ENCODE peak calls at places on chromosome 12, in six cellular contexts. H, N, X, K, Q and J are unnamed samples.

GRCh38 chr12:93740721-93741120 is 63.5 kb downstream of the CRADD start:
- DNase-seq in H (no peak), N (no peak), X (no peak), K (no peak), Q (no peak), J (no peak)

GRCh38 chr12:128644664-128645296 is 179.0 kb downstream of the SLC15A4 start:
- DNase-seq in H (no peak), N (no peak), X (no peak), K (peak; percentile 19), Q (no peak), J (no peak)

GRCh38 chr12:122009741-122010140 is 11.9 kb upstream of the BCL7A start:
- DNase-seq in H (peak; percentile 49), N (no peak), X (no peak), K (no peak), Q (no peak), J (no peak)

GRCh38 chr12:120225852-120226640 is 25.1 kb upstream of the RPLP0 start:
- DNase-seq in H (no peak), N (no peak), X (no peak), K (peak; percentile 43), Q (no peak), J (no peak)

GRCh38 chr12:119372540-119372939 is 38.0 kb downstream of the CCDC60 start:
- DNase-seq in H (no peak), N (no peak), X (no peak), K (no peak), Q (no peak), J (no peak)

GRCh38 chr12:27521066-27521465 is 2.9 kb upstream of the PPFIBP1 start:
- DNase-seq in H (no peak), N (peak; percentile 62), X (no peak), K (no peak), Q (no peak), J (peak; percentile 61)

GRCh38 chr12:42744539-42745156 is 155.1 kb upstream of the PRICKLE1 start:
- DNase-seq in H (no peak), N (no peak), X (no peak), K (peak; percentile 49), Q (no peak), J (peak; percentile 52)

GRCh38 chr12:95191060-95191696 is 26.1 kb downstream of the FGD6 start:
- DNase-seq in H (no peak), N (no peak), X (no peak), K (no peak), Q (no peak), J (no peak)

GRCh38 chr12:68119724-68120211 is 39.8 kb downstream of the IFNG start:
- DNase-seq in H (no peak), N (no peak), X (peak; percentile 13), K (no peak), Q (peak; percentile 14), J (no peak)

GRCh38 chr12:113075137-113075683 is 18.7 kb downstream of the DTX1 start:
- DNase-seq in H (no peak), N (no peak), X (no peak), K (no peak), Q (no peak), J (no peak)

GRCh38 chr12:102571889-102572288 is 91.5 kb upstream of the IGF1 start:
- DNase-seq in H (no peak), N (no peak), X (no peak), K (no peak), Q (no peak), J (no peak)

DNA sequence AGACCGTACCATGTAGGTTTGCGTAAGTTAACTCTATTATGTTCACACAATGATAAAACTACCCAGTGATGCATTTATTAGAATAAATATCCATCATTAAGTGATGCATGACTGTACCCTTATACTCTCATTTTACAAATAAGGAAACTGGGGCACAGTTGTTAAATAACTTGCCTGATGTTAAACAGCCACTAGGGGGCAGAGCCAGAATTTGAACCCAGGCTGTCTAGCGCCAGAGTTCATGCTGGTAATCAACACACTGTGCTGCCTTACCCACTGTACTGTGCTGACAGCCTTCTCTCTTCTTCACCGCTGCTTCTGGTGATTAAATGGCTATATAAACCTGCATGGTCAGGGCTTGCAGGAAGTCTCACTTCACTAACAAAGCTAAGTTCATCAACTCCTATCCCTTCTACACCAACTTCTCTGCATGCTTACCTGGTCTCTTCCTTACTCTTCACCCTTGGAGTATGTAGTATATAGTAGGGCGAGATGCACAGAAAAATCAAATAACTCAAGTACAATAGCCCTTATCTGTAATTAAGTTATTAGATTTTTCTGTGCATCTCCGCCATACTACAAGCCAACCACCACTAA is 43.6 kb upstream of the APPL2 start:
- DNase-seq in H (no peak), N (no peak), X (peak; percentile 14), K (no peak), Q (no peak), J (no peak)
- TF ChIP-seq CTCF in H (peak; percentile 72), N (peak; percentile 28), X (peak; percentile 69), K (peak; percentile 37), Q (peak; percentile 41), J (peak; percentile 44)

DNA sequence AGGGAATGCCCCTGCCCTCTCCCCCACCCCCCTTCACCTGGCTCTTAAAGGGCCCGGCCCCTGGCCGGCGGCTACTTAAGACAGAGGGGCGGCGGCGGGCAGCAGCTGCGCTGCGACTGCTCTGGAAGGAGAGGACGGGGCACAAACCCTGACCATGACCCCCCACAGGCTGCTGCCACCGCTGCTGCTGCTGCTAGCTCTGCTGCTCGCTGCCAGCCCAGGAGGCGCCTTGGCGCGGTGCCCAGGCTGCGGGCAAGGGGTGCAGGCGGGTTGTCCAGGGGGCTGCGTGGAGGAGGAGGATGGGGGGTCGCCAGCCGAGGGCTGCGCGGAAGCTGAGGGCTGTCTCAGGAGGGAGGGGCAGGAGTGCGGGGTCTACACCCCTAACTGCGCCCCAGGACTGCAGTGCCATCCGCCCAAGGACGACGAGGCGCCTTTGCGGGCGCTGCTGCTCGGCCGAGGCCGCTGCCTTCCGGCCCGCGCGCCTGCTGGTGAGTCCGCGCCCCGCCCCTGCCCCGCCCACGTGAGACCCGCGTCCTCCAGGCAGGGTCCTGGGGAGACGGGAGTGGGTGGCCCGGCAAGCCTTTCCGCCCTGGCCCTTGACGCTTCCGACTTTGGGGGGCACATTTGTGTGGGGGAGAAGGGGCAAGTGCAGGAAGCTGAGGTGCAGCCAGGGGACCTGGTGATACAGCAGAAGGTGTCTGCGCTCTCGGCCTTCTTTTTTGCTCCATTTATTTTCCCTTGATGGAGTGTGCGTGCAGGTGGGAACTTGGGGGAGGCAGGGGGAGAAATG is at the start of gene IGFBP6:
- DNase-seq in H (peak; percentile 69), N (peak; percentile 77), X (peak; percentile 51), K (peak; percentile 65), Q (peak; percentile 45), J (peak; percentile 61)
- TF ChIP-seq CTCF in H (no peak), N (peak; percentile 25), X (no peak), K (no peak), Q (no peak), J (no peak)

GRCh38 chr12:108387771-108388170 is 48.7 kb upstream of the CMKLR1 start:
- DNase-seq in H (no peak), N (no peak), X (no peak), K (no peak), Q (no peak), J (no peak)
- TF ChIP-seq CTCF in H (no peak), N (no peak), X (no peak), K (no peak), Q (no peak), J (no peak)

GRCh38 chr12:49298160-49298559 is 3.2 kb downstream of the PRPH start:
- DNase-seq in H (no peak), N (no peak), X (no peak), K (no peak), Q (no peak), J (peak; percentile 19)
- TF ChIP-seq CTCF in H (peak; percentile 25), N (no peak), X (no peak), K (peak; percentile 52), Q (no peak), J (no peak)

DNA sequence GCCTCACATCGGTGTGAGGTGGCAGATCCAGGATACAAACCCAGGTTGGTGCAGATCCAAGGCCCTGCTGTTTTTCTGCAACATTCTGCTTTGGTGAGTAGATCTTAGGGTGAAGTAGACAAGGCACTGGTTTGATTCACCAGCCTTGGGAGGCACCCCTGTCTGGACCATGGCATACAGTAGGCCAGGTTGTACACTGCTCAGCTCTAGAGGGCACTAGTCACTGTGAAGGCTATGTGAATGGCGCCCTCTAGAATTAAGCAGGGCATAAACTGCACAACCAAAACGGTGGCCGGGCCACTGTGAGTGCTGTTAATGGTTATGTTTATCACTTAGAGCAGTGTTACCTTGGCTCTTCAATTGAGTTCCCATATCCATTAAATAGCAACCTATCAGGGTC is 280.6 kb upstream of the PWP1 start:
- DNase-seq in H (no peak), N (no peak), X (no peak), K (peak; percentile 38), Q (peak; percentile 26), J (no peak)
- TF ChIP-seq CTCF in H (peak; percentile 63), N (no peak), X (no peak), K (peak; percentile 72), Q (no peak), J (peak; percentile 57)

GRCh38 chr12:50086148-50086547 is 1.0 kb downstream of the SMARCD1 start:
- DNase-seq in H (no peak), N (no peak), X (no peak), K (no peak), Q (no peak), J (no peak)

GRCh38 chr12:50083301-50083700 is 1.8 kb upstream of the SMARCD1 start:
- DNase-seq in H (peak; percentile 10), N (no peak), X (no peak), K (no peak), Q (no peak), J (peak; percentile 37)

GRCh38 chr12:50087159-50087558 is 2.0 kb downstream of the SMARCD1 start:
- DNase-seq in H (no peak), N (no peak), X (no peak), K (no peak), Q (no peak), J (no peak)

GRCh38 chr12:50085615-50085928 is 430 bp downstream of the SMARCD1 start:
- DNase-seq in H (no peak), N (no peak), X (no peak), K (no peak), Q (no peak), J (peak; percentile 37)

GRCh38 chr12:50084775-50085614 is at the start of gene SMARCD1:
- DNase-seq in H (peak; percentile 93), N (peak; percentile 93), X (peak; percentile 84), K (peak; percentile 82), Q (peak; percentile 89), J (peak; percentile 97)
- TF ChIP-seq CTCF in H (peak; percentile 61), N (peak; percentile 50), X (peak; percentile 45), K (peak; percentile 51), Q (peak; percentile 82), J (peak; percentile 45)

DNA sequence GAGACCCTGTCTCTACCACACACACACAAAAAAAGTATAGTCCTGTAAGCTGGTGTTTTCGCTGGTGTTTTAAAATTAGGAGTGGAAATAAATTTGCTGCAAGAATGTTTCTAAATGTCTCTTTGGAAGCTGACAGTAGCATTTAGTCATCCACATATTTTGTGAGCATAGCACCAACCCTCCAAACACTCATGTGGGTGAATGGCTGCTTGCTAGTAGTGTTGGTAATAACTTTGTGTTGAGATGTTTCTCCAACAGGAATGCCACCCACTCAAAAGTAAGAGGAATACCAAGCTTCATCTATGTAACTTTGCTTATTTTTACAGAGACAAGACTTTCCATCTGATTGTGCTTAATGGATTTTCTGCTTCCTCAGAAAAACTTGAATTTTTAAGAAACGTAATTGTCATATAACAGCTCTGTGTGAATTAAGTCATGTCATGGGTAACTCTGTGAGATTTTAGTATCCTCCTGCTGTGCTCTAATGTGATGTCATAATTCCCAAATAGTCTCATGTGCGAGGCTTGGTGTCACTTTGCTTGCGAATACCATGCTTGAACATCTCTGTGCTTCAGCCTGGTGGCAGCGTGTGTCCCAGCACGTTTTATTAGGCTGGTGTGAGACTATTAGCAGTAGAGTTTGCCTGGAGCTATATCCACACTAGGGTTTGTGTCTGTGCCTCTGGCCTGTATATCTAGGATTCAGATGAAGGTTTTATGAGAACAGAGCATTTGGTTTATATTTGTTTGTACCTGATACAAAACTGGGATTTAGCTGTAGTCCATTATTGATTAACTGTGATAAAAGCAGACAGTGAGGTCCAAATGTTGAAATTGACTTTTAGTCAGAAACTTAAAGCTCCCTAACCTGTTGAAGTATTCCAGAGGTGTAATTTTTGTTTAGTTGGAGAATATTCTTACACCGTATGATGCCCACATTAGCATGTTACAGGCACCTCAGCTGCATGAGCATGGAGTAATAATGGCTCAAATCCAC is 80.5 kb downstream of the FBXW8 start:
- DNase-seq in H (no peak), N (no peak), X (no peak), K (no peak), Q (no peak), J (peak; percentile 61)
- TF ChIP-seq CTCF in H (no peak), N (no peak), X (no peak), K (no peak), Q (no peak), J (no peak)